ENCODE peak calls at places on chromosomes 2 and 18, in four cellular contexts. Q is H1, U is testis, M is breast epithelium. C is an unnamed sample.

GRCh38 chr18:50429207-50429948 is 54.5 kb downstream of the SKA1 start:
- DNase-seq in Q (no peak), U (no peak), M (no peak), C (no peak)

GRCh38 chr2:47339745-47340541 is 63.0 kb upstream of the MSH2 start:
- DNase-seq in Q (no peak), U (no peak), M (peak), C (peak)

GRCh38 chr2:235669983-235670962 is 176.4 kb downstream of the AGAP1 start:
- DNase-seq in Q (peak), U (peak), M (peak), C (no peak)

GRCh38 chr18:10951631-10952544 is 197.5 kb downstream of the PIEZO2 start:
- DNase-seq in Q (no peak), U (no peak), M (no peak), C (no peak)

GRCh38 chr2:85242321-85242720 is 85.5 kb downstream of the TGOLN2 start:
- DNase-seq in Q (no peak), U (no peak), M (no peak), C (no peak)

GRCh38 chr2:159987136-159987535 is 75.3 kb downstream of the PLA2R1 start:
- DNase-seq in Q (no peak), U (no peak), M (no peak), C (no peak)

GRCh38 chr2:133976659-133977058 is 277.2 kb upstream of the MGAT5 start:
- DNase-seq in Q (no peak), U (no peak), M (no peak), C (no peak)

GRCh38 chr18:77077836-77078456 is 54.6 kb downstream of the MBP start:
- DNase-seq in Q (no peak), U (no peak), M (no peak), C (no peak)

GRCh38 chr2:3399829-3400228 is 20.3 kb downstream of the TRAPPC12 start:
- DNase-seq in Q (no peak), U (peak), M (no peak), C (no peak)

GRCh38 chr2:167803449-167803988 is 443.9 kb downstream of the STK39 start:
- DNase-seq in Q (no peak), U (no peak), M (no peak), C (no peak)

GRCh38 chr2:173448938-173449471 is 94.3 kb downstream of the CDCA7 start:
- DNase-seq in Q (peak), U (peak), M (peak), C (peak)

GRCh38 chr2:211877061-211877460 is 661.5 kb downstream of the ERBB4 start:
- DNase-seq in Q (no peak), U (no peak), M (no peak), C (no peak)

GRCh38 chr2:224861266-224861665 is 145.1 kb upstream of the CCDC195 start:
- DNase-seq in Q (no peak), U (no peak), M (peak), C (no peak)

GRCh38 chr18:24734058-24734457 is 273.6 kb downstream of the HRH4 start:
- DNase-seq in Q (peak), U (peak), M (no peak), C (no peak)

GRCh38 chr2:9826208-9826607 is 17.1 kb upstream of the TAF1B start:
- DNase-seq in Q (no peak), U (no peak), M (no peak), C (no peak)

GRCh38 chr2:191051177-191051576 is 37.2 kb upstream of the STAT1 start:
- DNase-seq in Q (no peak), U (no peak), M (no peak), C (no peak)

GRCh38 chr2:53252115-53252514 is 515.5 kb upstream of the CHAC2 start:
- DNase-seq in Q (no peak), U (no peak), M (no peak), C (no peak)

GRCh38 chr2:200308001-200308400 is 1.5 kb downstream of the SPATS2L start:
- DNase-seq in Q (no peak), U (no peak), M (no peak), C (no peak)

GRCh38 chr2:188984126-188984525 is 10.0 kb downstream of the COL3A1 start:
- DNase-seq in Q (no peak), U (no peak), M (no peak), C (no peak)

GRCh38 chr2:23658466-23658942 is 268.4 kb downstream of the ATAD2B start:
- DNase-seq in Q (no peak), U (no peak), M (no peak), C (no peak)

GRCh38 chr18:23037646-23038045 is 97.6 kb upstream of the CABLES1 start:
- DNase-seq in Q (no peak), U (no peak), M (no peak), C (no peak)

GRCh38 chr2:173851256-173851655 is 113.9 kb downstream of the SP3 start:
- DNase-seq in Q (no peak), U (no peak), M (no peak), C (no peak)

GRCh38 chr2:99735753-99736152 is 245.9 kb upstream of the REV1 start:
- DNase-seq in Q (no peak), U (no peak), M (no peak), C (no peak)

GRCh38 chr18:32389868-32390267 is 80.8 kb downstream of the GAREM1 start:
- DNase-seq in Q (no peak), U (peak), M (no peak), C (no peak)

GRCh38 chr2:217370391-217370790 is 510.5 kb upstream of the TNP1 start:
- DNase-seq in Q (no peak), U (no peak), M (no peak), C (no peak)

GRCh38 chr18:79640875-79641274 is 38.7 kb upstream of the CTDP1 start:
- DNase-seq in Q (peak), U (no peak), M (no peak), C (no peak)

GRCh38 chr2:8174641-8175257 is 507.1 kb upstream of the ID2 start:
- DNase-seq in Q (no peak), U (no peak), M (no peak), C (no peak)

GRCh38 chr2:88307817-88308216 is 137.7 kb downstream of the THNSL2 start:
- DNase-seq in Q (no peak), U (peak), M (no peak), C (peak)

DNA sequence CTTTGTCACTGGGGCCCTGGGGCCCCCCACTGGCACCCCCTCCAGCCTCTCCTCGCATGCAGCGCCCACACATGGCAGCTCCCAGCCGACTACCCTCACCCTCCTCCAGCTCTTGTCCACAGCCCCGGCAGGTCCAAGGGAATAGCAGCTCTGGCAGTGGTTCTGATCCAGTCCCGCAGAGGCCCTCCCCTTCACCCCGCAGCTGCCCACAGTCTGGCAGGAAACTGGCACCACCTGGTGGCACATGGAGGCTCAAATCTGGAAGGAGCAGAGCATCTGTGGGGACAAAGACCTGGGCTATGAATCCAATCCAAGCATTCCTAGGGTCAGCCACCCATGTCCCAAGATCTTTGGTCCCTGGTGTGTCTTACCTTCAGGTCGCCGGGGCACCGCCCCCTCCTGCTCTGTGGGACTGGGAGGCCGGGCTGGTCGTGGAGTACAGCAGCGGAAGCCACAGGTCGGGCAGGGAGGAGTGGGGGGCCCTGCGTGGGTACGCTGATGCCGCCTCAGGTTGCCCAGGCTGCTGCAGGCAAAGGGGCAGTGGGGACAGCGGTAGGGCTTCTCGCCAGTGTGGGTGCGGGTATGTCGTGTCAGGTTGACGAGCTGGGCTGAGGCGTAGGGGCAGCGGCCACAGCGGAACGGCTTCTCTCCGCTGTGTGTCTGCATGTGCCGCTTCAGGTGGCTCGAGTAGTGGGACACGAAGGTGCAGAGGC is 2.3 kb downstream of the ZNF513 start:
- DNase-seq in Q (peak), U (no peak), M (no peak), C (no peak)
- TF ChIP-seq POLR2A in Q (no peak), U (no peak), M (no peak), C (no peak)

GRCh38 chr2:203328735-203329549 is 748 bp downstream of the ABI2 start:
- DNase-seq in Q (no peak), U (peak), M (no peak), C (peak)

GRCh38 chr2:203327582-203327917 is 644 bp upstream of the ABI2 start:
- DNase-seq in Q (no peak), U (peak), M (no peak), C (peak)

GRCh38 chr2:203330434-203330833 is 2.2 kb downstream of the ABI2 start:
- DNase-seq in Q (no peak), U (no peak), M (no peak), C (no peak)

GRCh38 chr2:203326355-203326754 is 1.8 kb upstream of the ABI2 start:
- DNase-seq in Q (no peak), U (no peak), M (no peak), C (no peak)

DNA sequence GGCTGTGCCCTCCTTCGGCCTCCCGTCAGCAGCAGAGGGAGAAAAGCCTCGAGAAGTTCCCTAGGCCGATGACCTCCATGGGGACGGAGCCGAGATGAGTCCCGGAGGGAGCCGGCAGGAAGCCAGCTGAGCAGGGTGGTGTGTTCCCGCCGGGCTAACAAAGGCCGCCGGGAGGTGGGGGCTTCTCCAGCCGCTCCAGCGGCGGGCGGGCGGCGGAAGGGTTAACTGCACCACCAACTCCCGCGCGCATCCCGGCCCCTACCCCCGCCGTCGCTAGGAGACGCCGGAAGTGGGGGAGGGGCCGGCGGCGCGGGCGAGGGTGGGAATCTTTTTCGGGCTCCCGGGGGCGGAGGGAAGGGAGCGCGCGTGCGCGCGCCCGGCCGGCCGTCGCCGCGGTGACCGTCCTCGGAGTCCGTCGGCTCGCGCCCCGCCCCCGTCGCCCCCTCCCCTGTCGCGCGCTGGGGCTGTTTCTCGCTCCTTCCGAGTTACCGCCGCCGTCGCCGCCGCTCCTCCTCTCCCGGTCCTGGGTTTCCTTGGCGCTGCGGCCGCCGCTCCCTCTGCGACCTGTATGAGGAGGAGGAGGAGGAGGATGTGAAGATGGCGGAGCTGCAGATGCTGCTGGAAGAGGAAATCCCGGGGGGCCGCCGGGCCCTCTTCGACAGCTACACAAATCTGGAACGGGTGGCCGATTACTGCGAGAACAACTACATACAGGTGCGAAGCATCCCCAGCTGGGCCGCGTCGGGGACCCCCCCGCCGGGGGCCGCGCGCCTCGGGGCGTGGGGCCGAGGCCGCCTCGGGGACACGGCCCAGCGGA is at the start of gene ABI2:
- DNase-seq in Q (peak), U (peak), M (peak), C (peak)
- TF ChIP-seq POLR2A in Q (peak), U (no peak), M (no peak), C (peak)

GRCh38 chr2:179049546-179050311 is at the start of gene CCDC141:
- DNase-seq in Q (no peak), U (peak), M (no peak), C (no peak)

GRCh38 chr2:179049203-179049545 is 763 bp downstream of the CCDC141 start:
- DNase-seq in Q (no peak), U (no peak), M (no peak), C (no peak)

GRCh38 chr2:179044500-179044899 is 5.4 kb downstream of the CCDC141 start:
- DNase-seq in Q (no peak), U (no peak), M (no peak), C (no peak)
- TF ChIP-seq POLR2A in Q (no peak), U (no peak), M (no peak), C (no peak)

DNA sequence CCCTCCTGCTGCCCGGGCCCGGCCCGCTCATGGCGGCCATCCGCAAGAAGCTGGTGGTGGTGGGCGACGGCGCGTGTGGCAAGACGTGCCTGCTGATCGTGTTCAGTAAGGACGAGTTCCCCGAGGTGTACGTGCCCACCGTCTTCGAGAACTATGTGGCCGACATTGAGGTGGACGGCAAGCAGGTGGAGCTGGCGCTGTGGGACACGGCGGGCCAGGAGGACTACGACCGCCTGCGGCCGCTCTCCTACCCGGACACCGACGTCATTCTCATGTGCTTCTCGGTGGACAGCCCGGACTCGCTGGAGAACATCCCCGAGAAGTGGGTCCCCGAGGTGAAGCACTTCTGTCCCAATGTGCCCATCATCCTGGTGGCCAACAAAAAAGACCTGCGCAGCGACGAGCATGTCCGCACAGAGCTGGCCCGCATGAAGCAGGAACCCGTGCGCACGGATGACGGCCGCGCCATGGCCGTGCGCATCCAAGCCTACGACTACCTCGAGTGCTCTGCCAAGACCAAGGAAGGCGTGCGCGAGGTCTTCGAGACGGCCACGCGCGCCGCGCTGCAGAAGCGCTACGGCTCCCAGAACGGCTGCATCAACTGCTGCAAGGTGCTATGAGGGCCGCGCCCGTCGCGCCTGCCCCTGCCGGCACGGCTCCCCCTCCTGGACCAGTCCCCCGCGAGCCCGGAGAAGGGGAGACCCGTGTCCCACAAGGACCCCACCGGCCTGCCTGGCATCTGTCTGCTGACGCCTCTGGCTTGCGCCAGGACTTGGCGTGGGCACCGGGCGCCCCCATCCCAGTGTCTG is 767 bp downstream of the RHOB start:
- DNase-seq in Q (peak), U (peak), M (peak), C (no peak)
- TF ChIP-seq POLR2A in Q (no peak), U (no peak), M (peak), C (no peak)

GRCh38 chr2:64860321-64860751 is 128.9 kb upstream of the SLC1A4 start:
- DNase-seq in Q (no peak), U (peak), M (no peak), C (no peak)
- TF ChIP-seq POLR2A in Q (no peak), U (no peak), M (no peak), C (no peak)

DNA sequence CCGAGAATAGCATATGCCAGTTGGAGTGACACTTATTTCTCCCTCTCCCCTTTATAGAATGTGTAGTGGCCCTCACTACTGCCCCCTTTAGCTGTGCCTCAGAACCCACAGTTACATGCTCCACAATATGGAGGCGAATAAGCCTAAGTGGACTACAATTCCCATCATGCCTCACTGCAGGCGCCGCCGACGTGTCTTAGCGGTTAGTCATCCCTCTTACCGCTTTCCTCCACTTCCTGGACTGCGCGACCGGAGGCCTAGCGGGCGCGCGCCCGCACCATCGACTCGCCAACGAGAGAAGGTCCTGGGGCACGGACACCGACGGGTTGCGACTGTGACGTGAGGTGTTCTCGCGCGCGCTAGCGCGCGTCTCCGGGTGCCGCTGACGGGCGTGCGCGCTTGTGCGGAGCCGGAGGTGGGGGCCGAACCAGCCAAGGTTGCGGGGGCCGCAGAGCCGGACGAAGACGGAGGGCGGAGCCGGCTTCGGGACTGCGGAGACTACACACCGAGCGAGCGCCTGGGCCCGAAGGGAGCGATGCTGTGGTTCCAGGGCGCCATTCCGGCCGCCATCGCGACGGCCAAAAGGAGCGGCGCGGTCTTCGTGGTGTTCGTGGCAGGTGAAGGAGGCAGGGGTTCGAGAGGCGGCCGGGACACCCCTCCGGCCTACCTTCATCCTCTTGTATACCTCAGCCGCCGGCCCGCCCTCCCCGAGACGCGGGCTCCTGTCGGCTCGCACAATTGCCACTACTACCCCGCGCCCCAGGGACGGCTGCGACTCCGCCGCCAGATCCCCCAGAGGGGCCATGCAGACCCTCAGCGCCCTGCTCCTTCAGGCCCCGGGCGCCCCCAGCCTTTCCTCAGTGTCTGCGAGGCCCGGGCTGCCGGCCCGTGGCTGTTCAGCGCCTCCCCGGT is at the start of gene UBXN4:
- DNase-seq in Q (peak), U (peak), M (peak), C (peak)
- TF ChIP-seq POLR2A in Q (peak), U (peak), M (peak), C (peak)

GRCh38 chr2:164934790-164935466 is 20.4 kb downstream of the SLC38A11 start:
- DNase-seq in Q (no peak), U (no peak), M (no peak), C (no peak)

GRCh38 chr2:164935467-164935807 is 19.9 kb downstream of the SLC38A11 start:
- DNase-seq in Q (no peak), U (no peak), M (no peak), C (no peak)

GRCh38 chr2:164943289-164943688 is 12.0 kb downstream of the SLC38A11 start:
- DNase-seq in Q (no peak), U (no peak), M (no peak), C (no peak)

GRCh38 chr2:164933751-164934189 is 21.6 kb downstream of the SLC38A11 start:
- DNase-seq in Q (no peak), U (no peak), M (no peak), C (no peak)

GRCh38 chr2:164937864-164938401 is 17.4 kb downstream of the SLC38A11 start:
- DNase-seq in Q (no peak), U (no peak), M (no peak), C (no peak)
- TF ChIP-seq POLR2A in Q (no peak), U (no peak), M (no peak), C (no peak)

DNA sequence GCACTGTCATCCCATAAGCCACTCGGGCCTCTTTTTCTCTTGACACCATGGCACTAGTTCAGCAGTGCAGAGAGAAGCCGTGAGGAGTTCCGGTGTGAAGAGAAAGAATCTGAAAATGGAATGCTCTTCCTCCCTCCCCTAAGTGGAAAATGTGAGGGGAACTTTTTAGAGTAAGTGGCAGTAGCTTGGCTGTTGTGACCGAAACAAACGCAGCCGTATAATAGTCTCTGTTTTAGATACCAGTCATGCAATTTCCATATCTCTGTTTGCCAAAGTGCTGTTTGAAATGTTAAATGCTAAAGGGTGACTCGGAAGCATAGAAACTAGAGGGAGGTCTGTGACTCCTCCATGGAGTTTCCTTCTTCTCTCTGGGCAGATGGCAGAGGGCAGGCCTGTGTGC is 122.9 kb downstream of the MTCL1 start:
- DNase-seq in Q (no peak), U (no peak), M (no peak), C (no peak)
- TF ChIP-seq POLR2A in Q (no peak), U (no peak), M (no peak), C (no peak)